ENCODE peak calls at places on chromosomes 12 and 14, in ten cellular contexts. One of them, this sample, is unnamed.

GRCh38 chr12:47267571-47267970 is 187.8 kb upstream of the AMIGO2 start:
- DNase-seq in WTC11: no peak
- DNase-seq in nephron progenitor cell: no peak
- DNase-seq in uterus: no peak
- DNase-seq in fibroblast of villous mesenchyme: no peak
- DNase-seq in kidney: no peak
- DNase-seq in brain microvascular endothelial cell: no peak
- DNase-seq in activated B cell treated with CpG ODN at 0.5 μM for 24 hours: no peak
- DNase-seq in heart left ventricle: no peak
- DNase-seq in endothelial cell: no peak
- DNase-seq in this sample: no peak

GRCh38 chr12:6863033-6863432 is 4.3 kb upstream of the TPI1 start:
- DNase-seq in endothelial cell: no peak
- DNase-seq in uterus: no peak
- DNase-seq in heart left ventricle: no peak
- DNase-seq in nephron progenitor cell: no peak
- DNase-seq in brain microvascular endothelial cell: no peak
- DNase-seq in WTC11: no peak
- DNase-seq in fibroblast of villous mesenchyme: no peak
- DNase-seq in activated B cell treated with CpG ODN at 0.5 μM for 24 hours: no peak
- DNase-seq in kidney: peak; percentile 59
- DNase-seq in this sample: no peak

GRCh38 chr12:132700212-132700913 is 10.3 kb upstream of the PGAM5 start:
- DNase-seq in nephron progenitor cell: no peak
- DNase-seq in kidney: no peak
- DNase-seq in fibroblast of villous mesenchyme: peak; percentile 81
- DNase-seq in brain microvascular endothelial cell: peak; percentile 56
- DNase-seq in uterus: no peak
- DNase-seq in heart left ventricle: no peak
- DNase-seq in activated B cell treated with CpG ODN at 0.5 μM for 24 hours: no peak
- DNase-seq in WTC11: no peak
- DNase-seq in endothelial cell: no peak
- DNase-seq in this sample: no peak

GRCh38 chr14:90513151-90514014 is 116.6 kb downstream of the CALM1 start:
- DNase-seq in brain microvascular endothelial cell: no peak
- DNase-seq in kidney: peak; percentile 94
- DNase-seq in heart left ventricle: peak; percentile 71
- DNase-seq in fibroblast of villous mesenchyme: no peak
- DNase-seq in uterus: peak; percentile 46
- DNase-seq in activated B cell treated with CpG ODN at 0.5 μM for 24 hours: no peak
- DNase-seq in endothelial cell: peak; percentile 41
- DNase-seq in nephron progenitor cell: peak; percentile 35
- DNase-seq in WTC11: no peak
- DNase-seq in this sample: peak; percentile 60

GRCh38 chr14:97420211-97420610 is 623.0 kb downstream of the VRK1 start:
- DNase-seq in WTC11: no peak
- DNase-seq in kidney: no peak
- DNase-seq in heart left ventricle: no peak
- DNase-seq in endothelial cell: no peak
- DNase-seq in uterus: no peak
- DNase-seq in nephron progenitor cell: no peak
- DNase-seq in brain microvascular endothelial cell: no peak
- DNase-seq in activated B cell treated with CpG ODN at 0.5 μM for 24 hours: no peak
- DNase-seq in fibroblast of villous mesenchyme: no peak
- DNase-seq in this sample: no peak

GRCh38 chr12:108367436-108367835 is 28.3 kb upstream of the CMKLR1 start:
- DNase-seq in heart left ventricle: no peak
- DNase-seq in fibroblast of villous mesenchyme: peak; percentile 55
- DNase-seq in kidney: no peak
- DNase-seq in uterus: no peak
- DNase-seq in activated B cell treated with CpG ODN at 0.5 μM for 24 hours: no peak
- DNase-seq in brain microvascular endothelial cell: no peak
- DNase-seq in endothelial cell: no peak
- DNase-seq in WTC11: no peak
- DNase-seq in nephron progenitor cell: no peak
- DNase-seq in this sample: no peak

GRCh38 chr12:53659011-53659551 is 16.8 kb downstream of the ATP5MC2 start:
- DNase-seq in activated B cell treated with CpG ODN at 0.5 μM for 24 hours: no peak
- DNase-seq in nephron progenitor cell: peak; percentile 9
- DNase-seq in kidney: no peak
- DNase-seq in brain microvascular endothelial cell: peak; percentile 70
- DNase-seq in fibroblast of villous mesenchyme: peak; percentile 32
- DNase-seq in heart left ventricle: peak; percentile 61
- DNase-seq in uterus: peak; percentile 23
- DNase-seq in WTC11: no peak
- DNase-seq in endothelial cell: no peak
- DNase-seq in this sample: peak; percentile 26

GRCh38 chr14:61584258-61584657 is 111.1 kb upstream of the HIF1A start:
- DNase-seq in uterus: no peak
- DNase-seq in kidney: no peak
- DNase-seq in heart left ventricle: no peak
- DNase-seq in nephron progenitor cell: no peak
- DNase-seq in brain microvascular endothelial cell: peak; percentile 87
- DNase-seq in endothelial cell: no peak
- DNase-seq in fibroblast of villous mesenchyme: peak; percentile 67
- DNase-seq in activated B cell treated with CpG ODN at 0.5 μM for 24 hours: no peak
- DNase-seq in WTC11: no peak
- DNase-seq in this sample: no peak

GRCh38 chr12:98296462-98297079 is 218.8 kb upstream of the TMPO start:
- DNase-seq in brain microvascular endothelial cell: no peak
- DNase-seq in WTC11: peak; percentile 38
- DNase-seq in uterus: no peak
- DNase-seq in kidney: no peak
- DNase-seq in heart left ventricle: no peak
- DNase-seq in activated B cell treated with CpG ODN at 0.5 μM for 24 hours: no peak
- DNase-seq in fibroblast of villous mesenchyme: no peak
- DNase-seq in endothelial cell: no peak
- DNase-seq in nephron progenitor cell: peak; percentile 45
- DNase-seq in this sample: peak; percentile 5

GRCh38 chr12:79487386-79488110 is 203.2 kb downstream of the PAWR start:
- DNase-seq in WTC11: no peak
- DNase-seq in kidney: no peak
- DNase-seq in activated B cell treated with CpG ODN at 0.5 μM for 24 hours: no peak
- DNase-seq in brain microvascular endothelial cell: no peak
- DNase-seq in fibroblast of villous mesenchyme: no peak
- DNase-seq in nephron progenitor cell: no peak
- DNase-seq in heart left ventricle: no peak
- DNase-seq in endothelial cell: no peak
- DNase-seq in uterus: no peak
- DNase-seq in this sample: no peak

GRCh38 chr12:71873821-71874220 is 34.3 kb downstream of the TBC1D15 start:
- DNase-seq in endothelial cell: no peak
- DNase-seq in kidney: no peak
- DNase-seq in activated B cell treated with CpG ODN at 0.5 μM for 24 hours: no peak
- DNase-seq in nephron progenitor cell: no peak
- DNase-seq in heart left ventricle: no peak
- DNase-seq in brain microvascular endothelial cell: no peak
- DNase-seq in uterus: no peak
- DNase-seq in WTC11: no peak
- DNase-seq in fibroblast of villous mesenchyme: peak; percentile 20
- DNase-seq in this sample: no peak

GRCh38 chr12:113887906-113888305 is 78.2 kb downstream of the RBM19 start:
- DNase-seq in nephron progenitor cell: no peak
- DNase-seq in activated B cell treated with CpG ODN at 0.5 μM for 24 hours: no peak
- DNase-seq in kidney: no peak
- DNase-seq in uterus: no peak
- DNase-seq in fibroblast of villous mesenchyme: no peak
- DNase-seq in endothelial cell: no peak
- DNase-seq in brain microvascular endothelial cell: no peak
- DNase-seq in WTC11: no peak
- DNase-seq in heart left ventricle: no peak
- DNase-seq in this sample: no peak

GRCh38 chr12:103884316-103884715 is 43.3 kb upstream of the NT5DC3 start:
- DNase-seq in activated B cell treated with CpG ODN at 0.5 μM for 24 hours: no peak
- DNase-seq in brain microvascular endothelial cell: peak; percentile 33
- DNase-seq in fibroblast of villous mesenchyme: peak; percentile 64
- DNase-seq in nephron progenitor cell: no peak
- DNase-seq in heart left ventricle: no peak
- DNase-seq in kidney: no peak
- DNase-seq in endothelial cell: no peak
- DNase-seq in uterus: no peak
- DNase-seq in WTC11: no peak
- DNase-seq in this sample: no peak

DNA sequence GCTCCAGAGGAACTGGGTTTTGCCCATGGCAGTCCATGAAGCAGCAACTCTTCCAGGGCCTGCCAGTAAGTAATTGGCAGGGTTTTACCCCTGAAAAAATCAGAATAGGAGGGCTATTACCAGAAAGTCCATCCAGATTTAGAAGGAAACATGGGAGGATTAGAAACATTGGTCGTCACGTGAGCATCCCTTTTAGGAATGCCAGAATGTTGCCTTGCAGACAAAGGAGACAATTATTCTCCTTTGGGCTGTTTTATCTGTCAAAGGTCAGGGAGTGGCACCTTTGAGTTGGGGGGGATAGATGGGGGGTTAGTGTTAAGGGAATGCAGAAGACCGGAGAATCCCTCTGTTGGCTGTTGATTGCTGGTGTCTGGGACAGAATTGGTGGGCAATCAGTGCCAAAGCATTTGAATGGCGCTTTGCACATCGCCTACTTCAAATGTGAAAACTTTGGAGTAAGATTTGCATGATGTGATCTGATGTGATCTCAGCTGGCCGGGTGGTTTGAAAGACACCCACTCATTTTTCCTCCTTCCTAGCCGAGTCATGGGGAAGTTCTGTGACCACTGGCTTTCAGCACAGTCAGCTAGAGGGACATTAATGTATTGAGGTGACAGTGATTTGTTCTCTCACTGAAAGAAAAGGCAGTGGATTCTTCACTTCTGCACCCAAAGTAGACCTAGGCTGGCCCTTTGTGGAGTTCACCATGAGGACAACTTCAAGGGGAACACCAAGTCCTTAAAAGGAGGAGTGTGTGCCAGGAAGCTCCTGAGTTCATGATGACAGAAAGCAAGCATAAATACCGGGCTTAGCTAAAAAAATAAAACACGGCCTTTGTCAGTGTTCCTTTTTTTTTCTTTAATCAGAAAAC is 31.4 kb downstream of the FLVCR2 start:
- DNase-seq in endothelial cell: no peak
- DNase-seq in brain microvascular endothelial cell: peak; percentile 8
- DNase-seq in fibroblast of villous mesenchyme: peak; percentile 27
- DNase-seq in heart left ventricle: peak; percentile 19
- DNase-seq in activated B cell treated with CpG ODN at 0.5 μM for 24 hours: no peak
- DNase-seq in kidney: no peak
- DNase-seq in WTC11: no peak
- DNase-seq in nephron progenitor cell: no peak
- DNase-seq in uterus: no peak
- DNase-seq in this sample: no peak
- TF ChIP-seq CTCF in endothelial cell: no peak
- TF ChIP-seq CTCF in brain microvascular endothelial cell: no peak
- TF ChIP-seq CTCF in fibroblast of villous mesenchyme: no peak
- TF ChIP-seq CTCF in heart left ventricle: no peak
- TF ChIP-seq CTCF in activated B cell treated with CpG ODN at 0.5 μM for 24 hours: no peak
- TF ChIP-seq CTCF in kidney: no peak
- TF ChIP-seq CTCF in WTC11: no peak
- TF ChIP-seq CTCF in nephron progenitor cell: no peak
- TF ChIP-seq CTCF in uterus: no peak
- TF ChIP-seq CTCF in this sample: no peak

DNA sequence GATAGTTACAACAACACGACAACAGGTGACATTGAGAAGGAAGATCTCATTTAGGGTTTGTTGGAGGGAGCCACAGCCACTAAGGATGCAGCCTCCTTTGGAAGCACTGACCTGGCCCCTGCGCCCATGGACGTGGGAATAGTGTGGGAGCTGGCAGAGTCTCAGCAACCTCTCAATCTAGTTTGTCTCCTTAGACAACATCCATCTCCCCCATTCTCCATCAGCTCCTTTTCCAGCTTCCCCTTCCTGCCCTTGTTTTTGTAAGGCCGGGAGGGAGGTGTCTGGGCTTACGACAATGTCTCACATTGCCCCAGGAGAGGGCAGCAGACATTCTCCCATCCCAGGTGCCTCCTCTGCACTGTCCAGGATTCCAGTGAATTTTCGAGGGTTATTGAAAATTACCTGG is 170.2 kb upstream of the PZP start:
- DNase-seq in activated B cell treated with CpG ODN at 0.5 μM for 24 hours: no peak
- DNase-seq in heart left ventricle: no peak
- DNase-seq in WTC11: peak; percentile 41
- DNase-seq in uterus: no peak
- DNase-seq in kidney: no peak
- DNase-seq in brain microvascular endothelial cell: no peak
- DNase-seq in endothelial cell: peak; percentile 54
- DNase-seq in fibroblast of villous mesenchyme: peak; percentile 7
- DNase-seq in nephron progenitor cell: peak; percentile 32
- DNase-seq in this sample: no peak
- TF ChIP-seq CTCF in activated B cell treated with CpG ODN at 0.5 μM for 24 hours: no peak
- TF ChIP-seq CTCF in heart left ventricle: no peak
- TF ChIP-seq CTCF in WTC11: no peak
- TF ChIP-seq CTCF in uterus: no peak
- TF ChIP-seq CTCF in kidney: no peak
- TF ChIP-seq CTCF in brain microvascular endothelial cell: peak; percentile 58
- TF ChIP-seq CTCF in endothelial cell: no peak
- TF ChIP-seq CTCF in fibroblast of villous mesenchyme: peak; percentile 36
- TF ChIP-seq CTCF in nephron progenitor cell: peak; percentile 36
- TF ChIP-seq CTCF in this sample: peak; percentile 47

DNA sequence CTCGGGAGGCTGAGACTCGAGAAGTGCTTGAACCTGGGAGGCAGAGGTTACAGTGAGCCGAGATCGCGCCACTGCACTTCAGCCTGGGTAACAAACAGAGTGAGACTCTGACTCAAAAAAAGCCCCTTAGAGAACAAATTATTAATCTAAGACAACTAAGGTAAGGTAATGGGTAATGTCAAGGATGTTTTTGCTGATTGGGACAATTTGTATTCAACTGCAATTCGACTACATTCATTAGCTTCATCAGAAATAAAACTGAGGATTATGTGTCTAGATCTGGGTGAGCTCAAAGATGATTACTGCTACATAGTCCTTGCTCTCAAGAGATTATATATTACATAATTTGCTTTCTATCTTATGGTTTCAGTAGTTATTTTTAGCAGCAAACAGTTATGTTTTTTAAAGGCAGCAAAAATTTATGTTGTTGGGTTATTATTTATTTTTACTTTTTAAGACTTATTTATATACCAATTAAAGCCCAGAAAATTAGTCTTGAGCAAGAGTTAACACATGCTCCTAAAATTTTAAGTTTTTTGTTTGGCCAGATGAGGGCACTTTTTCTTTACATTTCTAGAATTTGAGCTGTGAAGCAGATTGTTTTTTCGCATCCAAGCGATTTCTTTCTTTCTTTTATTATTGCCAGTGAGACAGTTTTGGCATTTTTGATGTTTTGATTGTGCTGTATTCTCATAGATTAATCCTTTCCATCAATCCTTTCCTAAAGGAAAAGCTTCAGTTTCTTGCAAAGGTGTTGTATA is 52.3 kb downstream of the PLEKHA5 start:
- DNase-seq in activated B cell treated with CpG ODN at 0.5 μM for 24 hours: no peak
- DNase-seq in brain microvascular endothelial cell: no peak
- DNase-seq in kidney: no peak
- DNase-seq in nephron progenitor cell: no peak
- DNase-seq in uterus: no peak
- DNase-seq in heart left ventricle: no peak
- DNase-seq in endothelial cell: no peak
- DNase-seq in fibroblast of villous mesenchyme: no peak
- DNase-seq in WTC11: no peak
- DNase-seq in this sample: no peak
- TF ChIP-seq CTCF in activated B cell treated with CpG ODN at 0.5 μM for 24 hours: no peak
- TF ChIP-seq CTCF in brain microvascular endothelial cell: peak; percentile 9
- TF ChIP-seq CTCF in kidney: peak; percentile 19
- TF ChIP-seq CTCF in nephron progenitor cell: no peak
- TF ChIP-seq CTCF in uterus: peak; percentile 10
- TF ChIP-seq CTCF in heart left ventricle: peak; percentile 10
- TF ChIP-seq CTCF in endothelial cell: no peak
- TF ChIP-seq CTCF in fibroblast of villous mesenchyme: peak; percentile 19
- TF ChIP-seq CTCF in WTC11: no peak
- TF ChIP-seq CTCF in this sample: peak; percentile 49

GRCh38 chr14:100271247-100271939 is 32.4 kb downstream of the YY1 start:
- DNase-seq in activated B cell treated with CpG ODN at 0.5 μM for 24 hours: no peak
- DNase-seq in nephron progenitor cell: no peak
- DNase-seq in brain microvascular endothelial cell: no peak
- DNase-seq in kidney: no peak
- DNase-seq in WTC11: no peak
- DNase-seq in fibroblast of villous mesenchyme: peak; percentile 36
- DNase-seq in uterus: no peak
- DNase-seq in heart left ventricle: no peak
- DNase-seq in endothelial cell: no peak
- DNase-seq in this sample: no peak
- TF ChIP-seq CTCF in activated B cell treated with CpG ODN at 0.5 μM for 24 hours: no peak
- TF ChIP-seq CTCF in nephron progenitor cell: no peak
- TF ChIP-seq CTCF in brain microvascular endothelial cell: peak; percentile 47
- TF ChIP-seq CTCF in kidney: peak; percentile 43
- TF ChIP-seq CTCF in WTC11: no peak
- TF ChIP-seq CTCF in fibroblast of villous mesenchyme: peak; percentile 30
- TF ChIP-seq CTCF in uterus: no peak
- TF ChIP-seq CTCF in heart left ventricle: no peak
- TF ChIP-seq CTCF in endothelial cell: peak; percentile 52
- TF ChIP-seq CTCF in this sample: peak; percentile 59

This sample was measured in neural crest cell.